ENCODE peak calls at places on chromosomes 5 and 9, in five cellular contexts. F is substantia nigra, J is Peyer's patch, Z is HT1080, D is neuronal stem cell. R is an unnamed sample.
A peak's percentile ranks its signal among the peaks of the same experiment; 100 is the strongest.

GRCh38 chr5:15683332-15683731 is 183.4 kb downstream of the FBXL7 start:
- DNase-seq in F (no peak), J (no peak), Z (peak; percentile 4), D (peak; percentile 6), R (peak; percentile 78)

GRCh38 chr5:60959156-60959555 is 14.2 kb downstream of the NDUFAF2 start:
- DNase-seq in F (no peak), J (no peak), Z (peak; percentile 25), D (no peak), R (peak; percentile 50)

GRCh38 chr9:87285183-87285582 is 212.5 kb upstream of the DAPK1 start:
- DNase-seq in F (no peak), J (no peak), Z (no peak), D (no peak), R (peak; percentile 58)

GRCh38 chr9:128127568-128127989 is at the start of gene PTGES2:
- DNase-seq in F (peak; percentile 80), J (peak; percentile 89), Z (peak; percentile 76), D (peak; percentile 76), R (peak; percentile 91)

GRCh38 chr9:127066060-127066774 is 56.2 kb downstream of the ANGPTL2 start:
- DNase-seq in F (no peak), J (no peak), Z (no peak), D (no peak), R (peak; percentile 68)

GRCh38 chr9:91740713-91741112 is 209.3 kb downstream of the ROR2 start:
- DNase-seq in F (no peak), J (peak; percentile 66), Z (no peak), D (no peak), R (no peak)

GRCh38 chr9:128011071-128011817 is 30.5 kb upstream of the EEIG1 start:
- DNase-seq in F (no peak), J (peak; percentile 73), Z (no peak), D (no peak), R (peak; percentile 20)

GRCh38 chr5:74332654-74333053 is 307.9 kb downstream of the ENC1 start:
- DNase-seq in F (no peak), J (no peak), Z (no peak), D (no peak), R (no peak)